ENCODE peak calls at places on chromosomes 7 and 10, in four cellular contexts. U, G, I and Q are unnamed samples.

GRCh38 chr10:6175329-6176055 is 27.2 kb upstream of the PFKFB3 start:
- DNase-seq in U (no peak), G (no peak), I (no peak), Q (no peak)

GRCh38 chr7:105782391-105783063 is 93.9 kb downstream of the ATXN7L1 start:
- DNase-seq in I (peak), G (no peak), U (no peak), Q (no peak)

GRCh38 chr10:126376956-126377355 is 11.3 kb downstream of the ADAM12 start:
- DNase-seq in I (no peak), G (no peak), U (no peak), Q (no peak)

GRCh38 chr10:124996854-124997215 is 54.9 kb downstream of the ZRANB1 start:
- DNase-seq in U (no peak), I (no peak), G (peak), Q (no peak)

GRCh38 chr7:80244206-80244956 is 109.8 kb downstream of the GNAI1 start:
- DNase-seq in I (no peak), U (no peak), G (no peak), Q (no peak)

GRCh38 chr10:5873515-5873995 is 16.1 kb downstream of the ANKRD16 start:
- DNase-seq in U (peak), I (peak), G (no peak), Q (peak)

GRCh38 chr7:82605247-82605864 is 161.8 kb upstream of the CACNA2D1 start:
- DNase-seq in U (no peak), G (no peak), I (peak), Q (peak)

GRCh38 chr10:101000602-101000991 is 989 bp downstream of the LZTS2 start:
- DNase-seq in I (peak), U (no peak), G (no peak), Q (no peak)

GRCh38 chr7:43585521-43585920 is 2.6 kb downstream of the STK17A start:
- DNase-seq in U (no peak), G (no peak), I (no peak), Q (no peak)

GRCh38 chr10:24351883-24352778 is 143.2 kb downstream of the KIAA1217 start:
- DNase-seq in G (no peak), U (no peak), I (no peak), Q (no peak)